ENCODE peak calls at places on chromosomes 3 and 15, in ten cellular contexts. W is endothelial cell of umbilical vein, B is AG04449, O is astrocyte of the spinal cord, V is IMR-90, L is GM12865, E is AG10803, N is fibroblast of lung, M is neural progenitor cell, A is endodermal cell. D is an unnamed sample.

GRCh38 chr3:160260587-160261270 is 35.5 kb downstream of the C3orf80 start:
- DNase-seq in V (no peak), O (no peak), M (no peak), W (no peak), B (no peak), A (no peak), L (no peak), E (peak; percentile 19), N (no peak), D (no peak)

GRCh38 chr3:39434574-39434973 is 28.1 kb downstream of the RPSA start:
- DNase-seq in V (peak; percentile 27), B (no peak), L (no peak), E (peak; percentile 37), W (no peak), M (no peak), A (no peak), N (peak; percentile 13), O (no peak), D (no peak)

GRCh38 chr15:84009616-84010015 is 226.0 kb upstream of the GOLGA6L4 start:
- DNase-seq in W (no peak), B (no peak), M (no peak), N (no peak), E (no peak), V (no peak), O (no peak), L (no peak), A (no peak), D (no peak)

GRCh38 chr3:145936986-145937385 is 224.0 kb downstream of the PLOD2 start:
- DNase-seq in E (peak; percentile 69), V (no peak), M (no peak), B (no peak), N (peak; percentile 52), O (peak; percentile 26), L (no peak), W (no peak), A (no peak), D (no peak)

GRCh38 chr3:11567516-11568467 is 75.9 kb downstream of the VGLL4 start:
- DNase-seq in W (peak; percentile 87), E (peak; percentile 84), O (peak; percentile 83), N (peak; percentile 81), B (no peak), V (peak; percentile 84), M (no peak), A (no peak), L (no peak), D (peak; percentile 82)

GRCh38 chr15:66408254-66408653 is 21.5 kb downstream of the MAP2K1 start:
- DNase-seq in V (no peak), N (no peak), B (no peak), L (no peak), M (no peak), E (no peak), O (no peak), A (no peak), W (no peak), D (no peak)

GRCh38 chr15:42549052-42549491 is 434 bp downstream of the HAUS2 start:
- DNase-seq in V (peak; percentile 12), B (no peak), L (peak; percentile 51), N (peak; percentile 24), M (peak; percentile 47), W (no peak), O (no peak), E (peak; percentile 15), A (no peak), D (peak; percentile 35)

GRCh38 chr15:66241886-66242285 is 11.7 kb downstream of the MEGF11 start:
- DNase-seq in W (no peak), A (no peak), B (no peak), O (no peak), V (no peak), N (no peak), E (no peak), M (no peak), L (no peak), D (no peak)

GRCh38 chr3:186380622-186381380 is 18.8 kb upstream of the DGKG start:
- DNase-seq in A (peak; percentile 8), B (no peak), W (no peak), L (no peak), O (peak; percentile 63), M (no peak), V (peak; percentile 25), N (peak; percentile 34), E (no peak), D (peak; percentile 7)

GRCh38 chr3:149067792-149068352 is 18.5 kb downstream of the HLTF start:
- DNase-seq in B (no peak), L (no peak), M (no peak), A (no peak), W (no peak), O (no peak), E (no peak), N (no peak), V (no peak), D (no peak)

GRCh38 chr3:64890466-64890865 is 202.7 kb upstream of the ADAMTS9 start:
- DNase-seq in A (no peak), B (no peak), L (no peak), V (no peak), M (no peak), E (no peak), W (no peak), N (no peak), O (no peak), D (no peak)

GRCh38 chr3:45026038-45026437 is at the start of gene CLEC3B:
- DNase-seq in L (no peak), B (no peak), E (peak; percentile 70), M (no peak), V (peak; percentile 78), O (peak; percentile 57), N (peak; percentile 69), A (no peak), W (peak; percentile 72), D (peak; percentile 87)

DNA sequence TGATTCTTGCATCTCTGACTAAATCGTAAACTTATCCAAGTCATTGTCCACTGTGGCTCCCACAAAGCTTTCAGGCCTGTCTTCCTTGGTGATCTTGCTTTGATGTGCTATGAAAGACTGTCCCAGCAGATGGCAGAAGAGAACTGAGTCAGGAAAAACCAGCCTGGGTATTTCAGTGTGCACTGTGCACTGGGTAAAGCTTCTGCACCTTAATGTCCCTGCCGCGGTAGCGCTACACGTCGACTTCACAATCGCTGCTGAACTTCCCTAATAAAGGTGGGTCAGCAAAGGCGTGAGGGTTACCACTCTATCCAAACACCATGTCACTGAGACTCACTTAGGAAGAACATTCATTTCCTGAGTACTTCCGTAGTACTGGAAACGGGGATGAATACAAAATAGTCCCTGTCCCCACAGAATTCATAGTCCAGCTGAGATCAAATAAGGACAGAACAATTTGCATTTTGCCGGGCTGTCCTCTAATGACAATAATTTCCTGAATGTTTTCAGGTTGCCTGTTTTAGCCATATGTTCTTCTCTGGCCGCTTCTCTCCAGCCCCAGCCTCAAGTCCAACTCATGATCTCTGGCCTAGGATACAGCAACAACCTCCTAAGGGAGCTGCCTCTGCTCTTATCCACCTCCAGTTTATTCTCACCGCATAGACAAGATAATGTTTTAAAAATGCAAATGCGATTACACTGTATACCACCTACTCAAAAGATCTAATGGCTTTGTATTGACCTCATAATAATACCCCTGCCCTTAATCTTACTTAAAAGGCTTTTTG is 83.6 kb upstream of the AKAP13 start:
- DNase-seq in N (peak; percentile 84), W (peak; percentile 85), B (no peak), E (peak; percentile 65), V (peak; percentile 81), O (peak; percentile 82), A (peak; percentile 89), L (peak; percentile 90), M (peak; percentile 79), D (peak; percentile 87)
- H3K4me3 ChIP-seq in N (peak overlapping the region; percentile 54), W (no peak overlapping the region), B (peak overlapping the region; percentile 46), E (peak overlapping the region; percentile 35), V (peak overlapping the region; percentile 15), O (no peak overlapping the region), A (no peak overlapping the region), L (no peak overlapping the region), M (no peak overlapping the region), D (peak overlapping the region; percentile 31)

GRCh38 chr3:172303181-172303580 is 145.1 kb downstream of the GHSR start:
- DNase-seq in V (no peak), M (no peak), O (no peak), N (peak; percentile 24), L (no peak), B (no peak), A (no peak), W (no peak), E (peak; percentile 70), D (peak; percentile 49)

GRCh38 chr3:172298247-172298646 is 150.0 kb downstream of the GHSR start:
- DNase-seq in L (no peak), E (no peak), M (no peak), N (no peak), O (no peak), B (no peak), A (no peak), W (no peak), V (no peak), D (no peak)

GRCh38 chr3:172300187-172300586 is 148.1 kb downstream of the GHSR start:
- DNase-seq in E (no peak), O (no peak), L (no peak), M (no peak), A (no peak), N (no peak), W (no peak), B (no peak), V (peak; percentile 53), D (no peak)

GRCh38 chr3:172302176-172302575 is 146.1 kb downstream of the GHSR start:
- DNase-seq in B (no peak), E (peak; percentile 28), O (no peak), A (no peak), V (no peak), N (no peak), L (no peak), W (no peak), M (no peak), D (no peak)

GRCh38 chr3:172300862-172301261 is 147.4 kb downstream of the GHSR start:
- DNase-seq in M (no peak), B (no peak), A (no peak), N (no peak), E (no peak), L (no peak), W (no peak), V (no peak), O (no peak), D (no peak)
- TF ChIP-seq CTCF in M (no peak), B (no peak), A (no peak), N (no peak), E (no peak), L (no peak), W (no peak), V (no peak), O (no peak), D (no peak)

DNA sequence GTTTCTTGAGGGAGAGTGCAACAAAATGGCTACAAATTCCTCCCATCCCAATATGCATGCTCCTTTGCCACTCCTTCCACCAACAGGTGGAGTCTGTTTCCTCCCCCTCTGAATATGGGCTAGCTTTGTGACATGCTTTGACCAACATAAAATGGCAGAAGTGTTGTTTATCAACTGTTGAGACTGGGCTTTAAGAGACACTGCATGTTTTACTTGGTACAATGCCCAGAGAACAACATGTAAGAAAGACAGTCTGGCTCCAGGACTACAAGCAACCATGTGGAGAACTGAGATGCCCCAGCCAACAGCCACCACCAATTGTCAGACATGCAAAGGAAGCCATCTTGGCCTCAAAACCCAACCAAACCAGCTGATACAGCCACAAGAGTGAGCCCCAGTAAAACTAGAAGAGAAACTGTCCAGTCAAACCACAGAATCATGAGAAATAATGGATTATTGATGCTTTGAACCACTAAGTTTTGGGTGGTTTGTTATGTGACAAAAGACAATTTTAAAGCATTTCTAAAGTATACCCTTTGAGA is 40.5 kb downstream of the NUDT16 start:
- DNase-seq in V (no peak), A (no peak), O (peak; percentile 12), L (peak; percentile 5), W (no peak), E (no peak), M (no peak), B (no peak), N (no peak), D (peak; percentile 8)
- H3K4me3 ChIP-seq in V (no peak overlapping the region), A (no peak overlapping the region), O (no peak overlapping the region), L (no peak overlapping the region), W (no peak overlapping the region), E (no peak overlapping the region), M (no peak overlapping the region), B (no peak overlapping the region), N (no peak overlapping the region), D (no peak overlapping the region)

GRCh38 chr15:70508561-70509281 is 254.6 kb downstream of the UACA start:
- DNase-seq in W (peak; percentile 54), M (peak; percentile 23), E (peak; percentile 77), L (peak; percentile 40), O (peak; percentile 86), N (peak; percentile 73), A (no peak), B (no peak), V (peak; percentile 88), D (peak; percentile 89)
- TF ChIP-seq CTCF in W (no peak), M (peak; percentile 37), E (no peak), L (no peak), O (no peak), N (peak; percentile 14), A (peak; percentile 65), B (no peak), V (peak; percentile 20), D (no peak)